ENCODE peak calls at places on chromosomes 11 and 22, in seven cellular contexts. W, F, I, N, J, D and H are unnamed samples.

GRCh38 chr11:132055296-132055695 is 684.9 kb downstream of the NTM start:
- DNase-seq in W (no peak), F (no peak), I (no peak), N (no peak), J (no peak), D (no peak), H (no peak)

GRCh38 chr11:35614949-35615569 is 3.2 kb upstream of the FJX1 start:
- DNase-seq in W (no peak), F (no peak), I (peak; percentile 31), N (no peak), J (no peak), D (peak; percentile 39), H (no peak)

GRCh38 chr11:68146010-68146540 is 24.9 kb upstream of the CHKA start:
- DNase-seq in W (peak; percentile 99), F (peak; percentile 94), I (no peak), N (peak; percentile 88), J (peak; percentile 99), D (no peak), H (no peak)

GRCh38 chr22:20296598-20296997 is 23.3 kb downstream of the DGCR6L start:
- DNase-seq in W (no peak), F (no peak), I (no peak), N (no peak), J (no peak), D (no peak), H (no peak)

GRCh38 chr11:105392546-105392945 is 217.3 kb upstream of the GRIA4 start:
- DNase-seq in W (no peak), F (no peak), I (no peak), N (no peak), J (no peak), D (no peak), H (no peak)

GRCh38 chr11:11336664-11337063 is 16.4 kb downstream of the CSNK2A3 start:
- DNase-seq in W (no peak), F (no peak), I (no peak), N (no peak), J (no peak), D (no peak), H (no peak)

GRCh38 chr11:86938900-86939880 is 16.0 kb downstream of the FZD4 start:
- DNase-seq in W (no peak), F (peak; percentile 50), I (peak; percentile 77), N (no peak), J (no peak), D (peak; percentile 58), H (no peak)

GRCh38 chr11:110991621-110992355 is 253.7 kb upstream of the POU2AF2 start:
- DNase-seq in W (no peak), F (no peak), I (peak; percentile 84), N (no peak), J (no peak), D (no peak), H (no peak)

GRCh38 chr11:128837627-128838026 is 29.5 kb downstream of the KCNJ1 start:
- DNase-seq in W (peak; percentile 45), F (no peak), I (no peak), N (no peak), J (no peak), D (no peak), H (no peak)

GRCh38 chr22:33848251-33848650 is 72.0 kb downstream of the LARGE1 start:
- DNase-seq in W (no peak), F (no peak), I (peak; percentile 35), N (no peak), J (no peak), D (no peak), H (no peak)

GRCh38 chr11:13868710-13869403 is 93.7 kb upstream of the SPON1 start:
- DNase-seq in W (no peak), F (no peak), I (no peak), N (no peak), J (no peak), D (no peak), H (peak; percentile 83)

GRCh38 chr11:46944356-46944755 is 7.8 kb downstream of the CSTPP1 start:
- DNase-seq in W (no peak), F (no peak), I (no peak), N (no peak), J (no peak), D (no peak), H (no peak)

GRCh38 chr22:49636214-49636613 is 191.5 kb downstream of the BRD1 start:
- DNase-seq in W (no peak), F (no peak), I (no peak), N (no peak), J (no peak), D (no peak), H (no peak)

GRCh38 chr22:36252754-36253522 is at the start of gene APOL1:
- DNase-seq in W (peak; percentile 78), F (peak; percentile 19), I (peak; percentile 77), N (peak; percentile 37), J (no peak), D (no peak), H (peak; percentile 14)
- H3K27ac ChIP-seq in W (peak within 1 kb of the TSS; percentile 96), F (peak within 1 kb of the TSS; percentile 90), I (peak within 1 kb of the TSS; percentile 14), N (peak within 1 kb of the TSS; percentile 96), J (peak within 1 kb of the TSS; percentile 16), D (no peak within 1 kb of the TSS), H (peak within 1 kb of the TSS; percentile 48)

GRCh38 chr11:134021326-134021725 is 47.5 kb upstream of the JAM3 start:
- DNase-seq in W (no peak), F (no peak), I (no peak), N (no peak), J (no peak), D (no peak), H (no peak)

GRCh38 chr11:134017773-134018430 is 51.0 kb upstream of the JAM3 start:
- DNase-seq in W (no peak), F (no peak), I (no peak), N (no peak), J (no peak), D (no peak), H (no peak)

GRCh38 chr11:134019500-134019899 is 49.4 kb upstream of the JAM3 start:
- DNase-seq in W (no peak), F (no peak), I (no peak), N (no peak), J (no peak), D (no peak), H (no peak)

GRCh38 chr11:134022748-134023147 is 46.1 kb upstream of the JAM3 start:
- DNase-seq in W (no peak), F (no peak), I (no peak), N (no peak), J (no peak), D (no peak), H (no peak)

DNA sequence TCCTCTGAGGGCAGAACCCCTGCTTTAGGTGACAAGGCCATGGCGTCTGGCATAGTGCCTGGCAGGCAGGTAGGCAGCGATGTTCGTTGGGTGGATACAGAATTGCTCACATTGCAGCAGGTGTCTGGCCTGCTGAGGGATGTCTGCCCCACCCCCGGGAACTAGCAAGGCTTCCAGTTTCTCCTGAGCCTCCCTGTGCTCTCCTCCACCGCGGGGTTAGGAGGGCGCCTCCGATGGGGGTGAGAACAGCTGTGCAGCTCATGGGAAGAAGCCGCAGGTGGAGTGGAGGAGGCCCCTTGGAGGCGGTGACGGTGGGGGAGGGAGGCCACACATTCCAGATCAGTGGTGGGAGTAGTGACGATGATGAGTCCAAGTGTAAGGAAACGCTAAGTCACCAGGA is 48.3 kb upstream of the JAM3 start:
- DNase-seq in W (no peak), F (no peak), I (no peak), N (no peak), J (no peak), D (no peak), H (no peak)
- H3K4me3 ChIP-seq in W (no peak overlapping the region), F (no peak overlapping the region), I (no peak overlapping the region), N (no peak overlapping the region), J (no peak overlapping the region), D (no peak overlapping the region), H (no peak overlapping the region)

GRCh38 chr22:42340695-42341383 is 70.4 kb upstream of the TCF20 start:
- DNase-seq in W (no peak), F (no peak), I (no peak), N (no peak), J (no peak), D (peak; percentile 85), H (no peak)

GRCh38 chr22:42343551-42344081 is 73.2 kb upstream of the TCF20 start:
- DNase-seq in W (no peak), F (no peak), I (peak; percentile 56), N (no peak), J (no peak), D (peak; percentile 81), H (no peak)

GRCh38 chr22:42343136-42343484 is 72.7 kb upstream of the TCF20 start:
- DNase-seq in W (no peak), F (peak; percentile 21), I (no peak), N (no peak), J (peak; percentile 30), D (no peak), H (no peak)

GRCh38 chr22:42341779-42342178 is 71.3 kb upstream of the TCF20 start:
- DNase-seq in W (no peak), F (no peak), I (no peak), N (no peak), J (no peak), D (no peak), H (no peak)

DNA sequence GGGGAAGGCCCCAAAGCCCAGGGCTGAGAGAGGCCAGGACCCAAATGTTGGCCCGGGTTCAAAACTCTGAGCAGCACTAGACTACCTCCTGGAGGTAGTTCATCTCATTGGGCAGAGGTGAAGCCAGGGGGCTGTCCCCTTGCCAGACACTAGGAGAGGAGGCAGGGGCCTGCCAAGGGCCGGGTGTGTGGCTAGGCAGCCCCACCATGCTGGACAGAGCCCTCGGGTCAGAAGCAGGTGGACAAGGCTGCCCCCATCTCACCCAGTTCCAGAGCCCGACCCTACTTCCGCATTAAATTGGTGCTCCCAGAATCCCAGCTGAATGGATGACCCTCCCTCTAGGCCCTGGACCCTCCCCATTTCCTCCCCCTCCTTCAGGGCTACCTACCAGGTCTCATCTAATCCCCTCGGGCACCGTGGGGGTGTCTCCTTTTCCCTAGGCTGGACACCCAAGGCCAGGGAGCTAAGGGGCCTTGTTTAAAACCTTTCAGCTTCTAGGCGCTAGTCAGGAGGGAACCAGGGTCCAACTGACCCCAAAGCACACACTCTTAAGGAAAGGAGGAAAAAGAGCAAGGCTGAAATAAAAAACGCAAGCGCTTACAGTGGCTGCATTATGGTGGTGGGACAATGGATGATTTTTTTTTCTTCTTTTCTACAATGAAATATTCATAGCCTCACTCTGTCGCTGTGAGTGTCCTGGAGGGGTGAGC is 72.1 kb upstream of the TCF20 start:
- DNase-seq in W (no peak), F (no peak), I (no peak), N (no peak), J (no peak), D (peak; percentile 46), H (no peak)
- H3K27ac ChIP-seq in W (no peak overlapping the region), F (peak overlapping the region; percentile 85), I (no peak overlapping the region), N (no peak overlapping the region), J (no peak overlapping the region), D (no peak overlapping the region), H (no peak overlapping the region)

DNA sequence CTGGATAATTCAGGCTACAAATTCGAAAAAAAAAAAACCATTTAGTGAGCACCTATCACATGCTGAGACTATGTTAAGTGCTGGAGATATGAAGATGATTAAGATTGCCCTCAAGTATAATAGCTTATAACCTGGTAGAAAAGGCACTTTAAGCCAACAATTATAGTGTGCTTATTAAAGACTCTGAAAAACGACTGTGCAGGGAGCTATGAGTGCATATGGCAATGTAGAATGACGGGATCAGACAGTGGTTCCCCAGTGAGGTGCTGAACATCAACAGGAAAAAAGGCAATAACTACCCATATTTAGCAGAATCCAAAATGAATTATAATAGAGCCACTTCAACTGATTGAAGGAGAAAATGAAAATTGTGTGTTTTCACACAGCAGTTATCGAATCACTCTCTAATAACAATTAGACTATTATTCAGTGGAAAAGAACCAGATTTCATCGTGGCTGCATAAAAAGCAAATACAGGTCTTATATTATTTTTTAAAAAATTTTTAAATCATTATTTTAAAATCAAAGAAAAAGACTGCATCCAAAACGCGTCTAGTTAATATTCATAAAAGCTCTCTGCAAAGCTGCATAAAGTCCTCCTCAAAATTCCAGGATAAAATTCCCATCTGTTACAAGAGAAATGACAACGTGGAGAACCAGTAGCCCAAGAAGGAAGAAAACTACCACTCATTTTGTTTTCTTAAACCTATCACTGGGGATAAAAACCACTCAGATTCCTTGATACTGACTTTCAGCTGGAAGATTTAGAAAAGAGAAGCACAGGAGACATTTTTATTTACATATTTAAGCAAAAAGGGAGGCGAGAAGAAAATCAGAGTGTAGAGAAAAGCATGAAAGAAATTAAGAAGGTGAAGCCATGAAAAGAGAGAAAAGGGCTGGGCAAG is 1.1 kb downstream of the MTMR2 start:
- DNase-seq in W (no peak), F (no peak), I (peak; percentile 50), N (no peak), J (no peak), D (no peak), H (no peak)
- H3K4me3 ChIP-seq in W (peak overlapping the region; percentile 60), F (peak overlapping the region; percentile 84), I (peak overlapping the region; percentile 98), N (peak overlapping the region; percentile 82), J (peak overlapping the region; percentile 79), D (peak overlapping the region; percentile 83), H (peak overlapping the region; percentile 96)